ENCODE peak calls at places on chromosomes 1 and 21, in eight cellular contexts. G is suprapubic skin, O is prostate gland, U is cardiac fibroblast, Y is fibroblast of lung, V is BJ, X is body of pancreas, S is choroid plexus epithelial cell. R is an unnamed sample.

GRCh38 chr21:35738342-35738961 is 321.9 kb downstream of the SETD4 start:
- DNase-seq in G (no peak), O (peak), U (peak), Y (no peak), V (no peak), X (peak), S (peak), R (no peak)

GRCh38 chr1:197899037-197899436 is 3.4 kb upstream of the C1orf53 start:
- DNase-seq in G (no peak), O (no peak), U (no peak), Y (no peak), V (no peak), X (no peak), S (no peak), R (no peak)

GRCh38 chr1:215475719-215476525 is 91.2 kb upstream of the KCTD3 start:
- DNase-seq in G (no peak), O (no peak), U (peak), Y (peak), V (peak), X (no peak), S (peak), R (peak)

GRCh38 chr1:32798679-32799416 is 18.3 kb downstream of the YARS1 start:
- DNase-seq in G (no peak), O (no peak), U (no peak), Y (no peak), V (no peak), X (no peak), S (peak), R (no peak)

GRCh38 chr1:27455166-27455811 is 34.7 kb downstream of the WASF2 start:
- DNase-seq in G (no peak), O (no peak), U (no peak), Y (no peak), V (no peak), X (no peak), S (no peak), R (no peak)

GRCh38 chr1:97919568-97920261 is 1.1 kb downstream of the DPYD start:
- DNase-seq in G (no peak), O (no peak), U (peak), Y (peak), V (no peak), X (no peak), S (peak), R (peak)

GRCh38 chr1:41021526-41022308 is at the start of gene SLFNL1:
- DNase-seq in G (no peak), O (no peak), U (peak), Y (peak), V (no peak), X (no peak), S (peak), R (no peak)

GRCh38 chr1:13960376-13960987 is 260.5 kb downstream of the PRDM2 start:
- DNase-seq in G (no peak), O (peak), U (peak), Y (peak), V (peak), X (peak), S (peak), R (peak)

GRCh38 chr1:56978819-56979218 is 13.0 kb upstream of the C8B start:
- DNase-seq in G (no peak), O (no peak), U (no peak), Y (no peak), V (no peak), X (peak), S (no peak), R (no peak)

GRCh38 chr1:198750081-198750480 is 111.2 kb downstream of the PTPRC start:
- DNase-seq in G (no peak), O (no peak), U (no peak), Y (no peak), V (no peak), X (no peak), S (no peak), R (no peak)

GRCh38 chr1:62306065-62306464 is 13.2 kb downstream of the KANK4 start:
- DNase-seq in G (no peak), O (no peak), U (no peak), Y (no peak), V (no peak), X (no peak), S (no peak), R (peak)

DNA sequence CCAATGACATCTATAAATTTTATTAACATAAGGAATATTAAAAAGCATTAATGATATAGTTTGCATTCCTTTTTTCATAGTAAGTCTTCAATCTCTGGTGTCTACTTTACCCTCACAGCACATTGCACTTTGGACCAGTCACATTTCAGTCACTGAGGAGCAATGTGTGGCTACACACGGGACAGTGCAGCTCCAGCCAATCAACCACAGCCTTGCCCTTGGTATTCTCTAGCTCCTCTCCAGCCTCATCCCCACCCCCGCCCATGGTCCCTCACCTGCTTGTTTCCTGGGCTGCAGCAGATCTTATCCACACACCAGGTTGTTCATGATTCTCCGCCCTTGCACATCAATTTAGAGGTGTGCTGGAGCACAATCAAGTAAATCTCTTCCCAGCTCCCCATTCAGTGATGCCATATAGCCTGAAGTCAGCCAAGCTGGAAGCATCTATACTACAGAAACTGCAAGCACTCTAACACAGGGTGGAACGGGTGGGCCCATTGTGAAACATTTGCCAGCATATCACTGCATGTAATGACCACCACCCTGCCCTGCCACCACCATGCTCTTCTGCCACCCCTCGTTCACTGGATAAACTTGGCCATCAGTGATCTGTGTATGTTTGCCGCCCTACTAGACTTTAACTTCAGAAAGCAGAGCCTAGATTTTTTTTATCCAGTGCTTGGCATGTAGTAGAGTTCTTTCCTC is 93.0 kb upstream of the SLC44A3 start:
- DNase-seq in G (no peak), O (no peak), U (no peak), Y (no peak), V (no peak), X (no peak), S (no peak), R (no peak)
- H3K4me3 ChIP-seq in G (no peak), O (no peak), U (no peak), Y (no peak), V (no peak), X (no peak), S (no peak), R (no peak)

DNA sequence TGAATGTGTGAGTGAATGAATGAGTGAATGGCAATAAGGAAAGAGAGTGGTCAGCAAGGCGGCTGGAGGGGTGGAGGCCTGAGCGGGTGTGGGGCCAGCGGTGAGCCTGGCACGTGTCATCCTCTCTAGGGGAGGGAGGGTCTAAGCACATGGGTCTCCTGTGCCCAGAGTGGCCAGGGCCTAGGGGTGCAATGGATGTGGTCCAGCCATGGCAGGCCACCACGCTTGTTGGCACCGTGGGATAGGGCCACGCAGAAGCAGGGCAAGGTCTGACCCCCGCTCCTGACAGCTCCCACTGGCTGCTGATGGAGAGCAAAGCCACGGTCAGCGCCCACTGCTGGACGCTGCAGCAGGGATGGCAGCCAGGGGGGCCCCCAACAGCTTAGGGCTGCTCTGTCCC is 19.5 kb upstream of the SPSB1 start:
- DNase-seq in G (no peak), O (no peak), U (no peak), Y (no peak), V (no peak), X (no peak), S (no peak), R (no peak)
- TF ChIP-seq CTCF in G (no peak), O (no peak), U (no peak), Y (no peak), V (no peak), X (no peak), S (peak), R (no peak)

GRCh38 chr1:202879128-202879527 is 9.8 kb downstream of the RABIF start:
- DNase-seq in G (no peak), O (no peak), U (no peak), Y (no peak), V (no peak), X (no peak), S (no peak), R (no peak)
- H3K4me3 ChIP-seq in G (no peak), O (no peak), U (no peak), Y (no peak), V (no peak), X (no peak), S (no peak), R (no peak)

GRCh38 chr21:39180429-39181019 is 2.7 kb downstream of the PSMG1 start:
- DNase-seq in G (no peak), O (no peak), U (no peak), Y (no peak), V (no peak), X (no peak), S (peak), R (no peak)
- TF ChIP-seq CTCF in G (no peak), O (no peak), U (peak), Y (peak), V (peak), X (no peak), S (peak), R (peak)

DNA sequence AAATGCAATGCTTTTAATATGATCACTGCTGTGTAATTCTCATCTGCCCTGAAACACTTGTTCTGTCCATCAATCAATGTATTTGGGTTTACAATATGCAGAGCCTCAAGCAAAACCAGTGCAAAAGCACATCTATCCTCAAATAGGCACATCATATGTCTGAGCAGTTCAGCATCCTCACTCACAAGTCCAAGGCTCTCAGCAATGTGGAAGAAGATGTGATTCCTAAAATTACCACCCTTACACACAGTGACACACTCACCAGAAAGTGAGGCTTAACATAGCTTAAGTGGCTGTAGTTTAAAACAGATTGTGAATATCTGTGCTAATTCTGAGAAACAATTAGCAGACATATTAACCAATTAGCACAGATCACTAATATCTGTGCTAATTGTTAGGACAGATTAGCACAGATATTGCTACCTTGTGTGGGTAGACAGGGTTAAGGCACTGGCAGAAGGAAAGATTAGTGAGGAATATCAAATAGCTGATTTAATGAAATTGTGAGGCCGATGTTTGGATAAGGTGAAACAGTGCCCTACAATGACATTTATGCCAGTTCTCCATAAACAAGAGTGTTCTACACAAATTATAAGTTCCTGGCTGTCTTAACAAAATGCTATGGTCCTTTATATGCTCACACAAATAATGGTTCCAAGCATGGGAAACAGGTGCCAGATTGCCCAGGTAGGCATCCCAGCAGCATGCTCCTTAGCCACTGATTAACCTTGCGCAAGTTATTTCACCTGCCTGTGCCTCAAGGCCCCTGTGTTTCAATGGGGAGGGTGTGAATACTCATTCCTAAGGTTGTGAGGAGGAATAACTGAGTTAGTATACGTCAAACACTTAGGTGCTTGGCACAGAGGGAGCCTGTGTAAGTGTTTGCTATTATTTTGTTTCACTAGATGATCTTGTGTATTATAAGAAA is 41.7 kb downstream of the MRPL39 start:
- DNase-seq in G (no peak), O (no peak), U (no peak), Y (no peak), V (no peak), X (no peak), S (no peak), R (no peak)
- H3K4me3 ChIP-seq in G (no peak), O (no peak), U (no peak), Y (no peak), V (no peak), X (no peak), S (no peak), R (no peak)

GRCh38 chr1:50774759-50775351 is 185.2 kb downstream of the FAF1 start:
- DNase-seq in G (no peak), O (peak), U (peak), Y (peak), V (no peak), X (no peak), S (peak), R (peak)
- TF ChIP-seq CTCF in G (peak), O (no peak), U (peak), Y (peak), V (peak), X (peak), S (peak), R (peak)